ENCODE peak calls at places on chromosomes 4 and X, in eight cellular contexts. One of them, this sample, is unnamed.

GRCh38 chrX:103783971-103784370 is 7.3 kb downstream of the PLP1 start:
- DNase-seq in CD8-positive, alpha-beta memory T cell: no peak
- DNase-seq in endodermal cell: no peak
- DNase-seq in fibroblast of lung: no peak
- DNase-seq in PC-3: no peak
- DNase-seq in A673: no peak
- DNase-seq in upper lobe of right lung: no peak
- DNase-seq in Peyer's patch: no peak
- DNase-seq in this sample: no peak

GRCh38 chrX:66863721-66864120 is 224.8 kb upstream of the EDA2R start:
- DNase-seq in PC-3: no peak
- DNase-seq in fibroblast of lung: no peak
- DNase-seq in CD8-positive, alpha-beta memory T cell: no peak
- DNase-seq in Peyer's patch: no peak
- DNase-seq in endodermal cell: no peak
- DNase-seq in upper lobe of right lung: no peak
- DNase-seq in A673: no peak
- DNase-seq in this sample: no peak

GRCh38 chr4:86999244-86999643 is 64.4 kb downstream of the AFF1 start:
- DNase-seq in fibroblast of lung: no peak
- DNase-seq in Peyer's patch: no peak
- DNase-seq in PC-3: no peak
- DNase-seq in upper lobe of right lung: no peak
- DNase-seq in A673: peak; percentile 43
- DNase-seq in endodermal cell: no peak
- DNase-seq in CD8-positive, alpha-beta memory T cell: no peak
- DNase-seq in this sample: no peak

GRCh38 chrX:40864972-40865371 is 129.6 kb upstream of the MED14 start:
- DNase-seq in upper lobe of right lung: no peak
- DNase-seq in endodermal cell: no peak
- DNase-seq in A673: no peak
- DNase-seq in Peyer's patch: no peak
- DNase-seq in fibroblast of lung: peak; percentile 40
- DNase-seq in PC-3: no peak
- DNase-seq in CD8-positive, alpha-beta memory T cell: no peak
- DNase-seq in this sample: peak; percentile 48

GRCh38 chrX:117458243-117458968 is 658.2 kb downstream of the KLHL13 start:
- DNase-seq in PC-3: no peak
- DNase-seq in upper lobe of right lung: no peak
- DNase-seq in CD8-positive, alpha-beta memory T cell: no peak
- DNase-seq in Peyer's patch: no peak
- DNase-seq in endodermal cell: no peak
- DNase-seq in A673: no peak
- DNase-seq in fibroblast of lung: no peak
- DNase-seq in this sample: no peak

GRCh38 chrX:44344687-44345086 is 1.2 kb upstream of the EFHC2 start:
- DNase-seq in A673: no peak
- DNase-seq in upper lobe of right lung: no peak
- DNase-seq in fibroblast of lung: no peak
- DNase-seq in CD8-positive, alpha-beta memory T cell: peak; percentile 30
- DNase-seq in Peyer's patch: no peak
- DNase-seq in endodermal cell: no peak
- DNase-seq in PC-3: no peak
- DNase-seq in this sample: no peak

GRCh38 chrX:41238543-41238942 is 95.4 kb upstream of the DDX3X start:
- DNase-seq in PC-3: peak; percentile 60
- DNase-seq in A673: peak; percentile 15
- DNase-seq in Peyer's patch: no peak
- DNase-seq in CD8-positive, alpha-beta memory T cell: no peak
- DNase-seq in upper lobe of right lung: no peak
- DNase-seq in endodermal cell: no peak
- DNase-seq in fibroblast of lung: peak; percentile 23
- DNase-seq in this sample: peak; percentile 60

GRCh38 chrX:1899841-1900240 is 285.0 kb downstream of the ASMT start:
- DNase-seq in Peyer's patch: no peak
- DNase-seq in A673: no peak
- DNase-seq in CD8-positive, alpha-beta memory T cell: no peak
- DNase-seq in endodermal cell: peak; percentile 73
- DNase-seq in PC-3: no peak
- DNase-seq in upper lobe of right lung: no peak
- DNase-seq in fibroblast of lung: no peak
- DNase-seq in this sample: no peak

GRCh38 chr4:103032575-103032974 is 13.1 kb upstream of the SLC9B1 start:
- DNase-seq in Peyer's patch: no peak
- DNase-seq in PC-3: peak; percentile 52
- DNase-seq in fibroblast of lung: peak; percentile 22
- DNase-seq in A673: peak; percentile 58
- DNase-seq in upper lobe of right lung: no peak
- DNase-seq in endodermal cell: peak; percentile 86
- DNase-seq in CD8-positive, alpha-beta memory T cell: no peak
- DNase-seq in this sample: peak; percentile 46

GRCh38 chrX:78105944-78106650 is 2.0 kb downstream of the PGK1 start:
- DNase-seq in Peyer's patch: no peak
- DNase-seq in upper lobe of right lung: no peak
- DNase-seq in A673: no peak
- DNase-seq in fibroblast of lung: no peak
- DNase-seq in PC-3: no peak
- DNase-seq in endodermal cell: no peak
- DNase-seq in CD8-positive, alpha-beta memory T cell: peak; percentile 38
- DNase-seq in this sample: no peak

GRCh38 chr4:129453524-129453923 is 357.6 kb downstream of the C4orf33 start:
- DNase-seq in PC-3: no peak
- DNase-seq in CD8-positive, alpha-beta memory T cell: no peak
- DNase-seq in endodermal cell: no peak
- DNase-seq in A673: no peak
- DNase-seq in Peyer's patch: no peak
- DNase-seq in upper lobe of right lung: no peak
- DNase-seq in fibroblast of lung: no peak
- DNase-seq in this sample: no peak

GRCh38 chrX:46551494-46552128 is 6.4 kb upstream of the ZNF674 start:
- DNase-seq in PC-3: peak; percentile 19
- DNase-seq in upper lobe of right lung: no peak
- DNase-seq in Peyer's patch: no peak
- DNase-seq in fibroblast of lung: peak; percentile 45
- DNase-seq in endodermal cell: peak; percentile 81
- DNase-seq in CD8-positive, alpha-beta memory T cell: no peak
- DNase-seq in A673: peak; percentile 27
- DNase-seq in this sample: no peak

GRCh38 chr4:38976308-38976707 is 55.9 kb downstream of the TMEM156 start:
- DNase-seq in upper lobe of right lung: no peak
- DNase-seq in Peyer's patch: no peak
- DNase-seq in A673: no peak
- DNase-seq in CD8-positive, alpha-beta memory T cell: no peak
- DNase-seq in endodermal cell: no peak
- DNase-seq in fibroblast of lung: no peak
- DNase-seq in PC-3: no peak
- DNase-seq in this sample: no peak

GRCh38 chr4:169351860-169352259 is 81.1 kb upstream of the SH3RF1 start:
- DNase-seq in A673: no peak
- DNase-seq in Peyer's patch: no peak
- DNase-seq in upper lobe of right lung: no peak
- DNase-seq in PC-3: no peak
- DNase-seq in endodermal cell: no peak
- DNase-seq in fibroblast of lung: peak; percentile 90
- DNase-seq in CD8-positive, alpha-beta memory T cell: no peak
- DNase-seq in this sample: no peak

GRCh38 chr4:75561789-75562188 is 5.9 kb downstream of the ODAPH start:
- DNase-seq in CD8-positive, alpha-beta memory T cell: no peak
- DNase-seq in fibroblast of lung: no peak
- DNase-seq in Peyer's patch: no peak
- DNase-seq in upper lobe of right lung: no peak
- DNase-seq in endodermal cell: peak; percentile 71
- DNase-seq in PC-3: peak; percentile 36
- DNase-seq in A673: no peak
- DNase-seq in this sample: peak; percentile 23

GRCh38 chr4:169723207-169723606 is 34.5 kb downstream of the HPF1 start:
- DNase-seq in A673: peak; percentile 46
- DNase-seq in endodermal cell: peak; percentile 58
- DNase-seq in CD8-positive, alpha-beta memory T cell: no peak
- DNase-seq in PC-3: peak; percentile 31
- DNase-seq in fibroblast of lung: peak; percentile 40
- DNase-seq in upper lobe of right lung: no peak
- DNase-seq in Peyer's patch: no peak
- DNase-seq in this sample: no peak

GRCh38 chrX:24200133-24200532 is 50.6 kb downstream of the ZFX start:
- DNase-seq in PC-3: no peak
- DNase-seq in fibroblast of lung: no peak
- DNase-seq in A673: no peak
- DNase-seq in Peyer's patch: no peak
- DNase-seq in upper lobe of right lung: no peak
- DNase-seq in endodermal cell: no peak
- DNase-seq in CD8-positive, alpha-beta memory T cell: no peak
- DNase-seq in this sample: no peak

GRCh38 chr4:39484582-39485272 is 25.9 kb downstream of the LIAS start:
- DNase-seq in A673: no peak
- DNase-seq in endodermal cell: no peak
- DNase-seq in fibroblast of lung: no peak
- DNase-seq in PC-3: no peak
- DNase-seq in Peyer's patch: no peak
- DNase-seq in CD8-positive, alpha-beta memory T cell: no peak
- DNase-seq in upper lobe of right lung: no peak
- DNase-seq in this sample: no peak

GRCh38 chr4:105765690-105766407 is 57.3 kb downstream of the GSTCD start:
- DNase-seq in CD8-positive, alpha-beta memory T cell: no peak
- DNase-seq in upper lobe of right lung: no peak
- DNase-seq in PC-3: peak; percentile 85
- DNase-seq in endodermal cell: peak; percentile 61
- DNase-seq in fibroblast of lung: peak; percentile 90
- DNase-seq in Peyer's patch: no peak
- DNase-seq in A673: peak; percentile 25
- DNase-seq in this sample: peak; percentile 92

DNA sequence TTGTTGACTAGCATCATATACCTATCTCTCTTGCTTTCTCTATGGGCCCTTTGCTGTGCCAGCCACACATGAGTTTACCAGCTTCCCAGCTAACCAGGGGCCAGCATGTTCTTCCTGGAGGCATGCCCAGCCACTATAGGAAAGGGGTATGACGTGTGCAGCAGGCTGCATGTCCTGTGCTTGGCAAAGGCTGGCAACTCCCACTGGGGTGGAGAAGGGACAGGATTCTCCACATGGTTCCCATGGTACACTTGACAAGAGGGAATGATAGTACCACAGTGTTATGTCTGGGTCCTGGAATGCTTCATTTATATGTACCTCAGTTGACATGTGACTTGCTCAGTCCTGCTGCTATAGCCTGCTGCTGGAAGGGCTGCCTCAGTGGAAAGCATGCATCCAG is 78.8 kb downstream of the TMEM164 start:
- DNase-seq in CD8-positive, alpha-beta memory T cell: no peak
- DNase-seq in upper lobe of right lung: no peak
- DNase-seq in fibroblast of lung: peak; percentile 66
- DNase-seq in A673: no peak
- DNase-seq in PC-3: peak; percentile 3
- DNase-seq in endodermal cell: no peak
- DNase-seq in Peyer's patch: no peak
- DNase-seq in this sample: peak; percentile 72
- H3K27ac ChIP-seq in CD8-positive, alpha-beta memory T cell: no peak overlapping the region
- H3K27ac ChIP-seq in upper lobe of right lung: no peak overlapping the region
- H3K27ac ChIP-seq in fibroblast of lung: no peak overlapping the region
- H3K27ac ChIP-seq in A673: no peak overlapping the region
- H3K27ac ChIP-seq in PC-3: peak overlapping the region; percentile 71
- H3K27ac ChIP-seq in endodermal cell: no peak overlapping the region
- H3K27ac ChIP-seq in Peyer's patch: no peak overlapping the region
- H3K27ac ChIP-seq in this sample: peak overlapping the region; percentile 88

GRCh38 chr4:151610229-151610628 is 150.6 kb downstream of the GATB start:
- DNase-seq in fibroblast of lung: no peak
- DNase-seq in endodermal cell: no peak
- DNase-seq in A673: no peak
- DNase-seq in Peyer's patch: no peak
- DNase-seq in upper lobe of right lung: no peak
- DNase-seq in PC-3: no peak
- DNase-seq in CD8-positive, alpha-beta memory T cell: no peak
- DNase-seq in this sample: no peak

GRCh38 chr4:151611960-151612359 is 148.8 kb downstream of the GATB start:
- DNase-seq in Peyer's patch: no peak
- DNase-seq in A673: no peak
- DNase-seq in PC-3: no peak
- DNase-seq in fibroblast of lung: no peak
- DNase-seq in CD8-positive, alpha-beta memory T cell: no peak
- DNase-seq in upper lobe of right lung: no peak
- DNase-seq in endodermal cell: no peak
- DNase-seq in this sample: no peak

GRCh38 chr4:151614532-151614931 is 146.3 kb downstream of the GATB start:
- DNase-seq in endodermal cell: no peak
- DNase-seq in Peyer's patch: no peak
- DNase-seq in upper lobe of right lung: no peak
- DNase-seq in CD8-positive, alpha-beta memory T cell: no peak
- DNase-seq in fibroblast of lung: no peak
- DNase-seq in A673: no peak
- DNase-seq in PC-3: no peak
- DNase-seq in this sample: no peak

GRCh38 chr4:151618858-151619257 is 141.9 kb downstream of the GATB start:
- DNase-seq in upper lobe of right lung: no peak
- DNase-seq in PC-3: no peak
- DNase-seq in endodermal cell: no peak
- DNase-seq in Peyer's patch: no peak
- DNase-seq in A673: no peak
- DNase-seq in CD8-positive, alpha-beta memory T cell: no peak
- DNase-seq in fibroblast of lung: no peak
- DNase-seq in this sample: no peak

DNA sequence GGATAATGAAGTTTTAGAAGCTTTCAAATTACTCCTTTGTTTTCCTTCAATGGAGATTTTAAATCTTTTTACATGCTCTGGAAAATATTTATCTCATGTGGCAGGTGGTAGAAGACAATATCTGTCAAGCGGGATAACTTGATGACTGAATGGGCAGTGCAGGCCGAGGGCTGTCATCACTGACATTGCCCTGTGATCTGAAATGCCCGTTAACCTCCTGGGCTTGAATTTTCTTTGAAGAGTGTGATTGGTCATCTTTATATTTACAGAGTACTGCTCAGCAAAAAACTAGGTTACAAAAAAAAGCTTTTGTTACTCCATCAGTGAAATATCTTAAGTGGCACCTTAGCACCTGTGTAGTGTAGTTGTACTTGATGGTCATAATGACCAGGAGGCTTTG is 147.5 kb downstream of the GATB start:
- DNase-seq in PC-3: no peak
- DNase-seq in fibroblast of lung: no peak
- DNase-seq in A673: no peak
- DNase-seq in CD8-positive, alpha-beta memory T cell: no peak
- DNase-seq in upper lobe of right lung: no peak
- DNase-seq in endodermal cell: no peak
- DNase-seq in Peyer's patch: no peak
- DNase-seq in this sample: no peak
- H3K27ac ChIP-seq in PC-3: no peak overlapping the region
- H3K27ac ChIP-seq in fibroblast of lung: no peak overlapping the region
- H3K27ac ChIP-seq in A673: no peak overlapping the region
- H3K27ac ChIP-seq in CD8-positive, alpha-beta memory T cell: no peak overlapping the region
- H3K27ac ChIP-seq in upper lobe of right lung: no peak overlapping the region
- H3K27ac ChIP-seq in endodermal cell: no peak overlapping the region
- H3K27ac ChIP-seq in Peyer's patch: no peak overlapping the region
- H3K27ac ChIP-seq in this sample: no peak overlapping the region

GRCh38 chr4:120922390-120923200 is at the start of gene PRDM5:
- DNase-seq in Peyer's patch: peak; percentile 63
- DNase-seq in fibroblast of lung: peak; percentile 71
- DNase-seq in endodermal cell: peak; percentile 89
- DNase-seq in CD8-positive, alpha-beta memory T cell: peak; percentile 24
- DNase-seq in upper lobe of right lung: peak; percentile 88
- DNase-seq in PC-3: peak; percentile 21
- DNase-seq in A673: peak; percentile 56
- DNase-seq in this sample: peak; percentile 35
- H3K27ac ChIP-seq in Peyer's patch: peak within 1 kb of the TSS; percentile 57
- H3K27ac ChIP-seq in fibroblast of lung: peak within 1 kb of the TSS; percentile 85
- H3K27ac ChIP-seq in endodermal cell: peak within 1 kb of the TSS; percentile 67
- H3K27ac ChIP-seq in CD8-positive, alpha-beta memory T cell: no peak within 1 kb of the TSS
- H3K27ac ChIP-seq in upper lobe of right lung: peak within 1 kb of the TSS; percentile 93
- H3K27ac ChIP-seq in PC-3: peak within 1 kb of the TSS; percentile 39
- H3K27ac ChIP-seq in A673: peak within 1 kb of the TSS; percentile 51
- H3K27ac ChIP-seq in this sample: peak within 1 kb of the TSS; percentile 77

GRCh38 chrX:19563746-19564145 is 48.4 kb upstream of the MAP3K15 start:
- DNase-seq in upper lobe of right lung: no peak
- DNase-seq in fibroblast of lung: no peak
- DNase-seq in CD8-positive, alpha-beta memory T cell: no peak
- DNase-seq in PC-3: no peak
- DNase-seq in endodermal cell: no peak
- DNase-seq in A673: no peak
- DNase-seq in Peyer's patch: no peak
- DNase-seq in this sample: no peak
- H3K27ac ChIP-seq in upper lobe of right lung: no peak overlapping the region
- H3K27ac ChIP-seq in fibroblast of lung: no peak overlapping the region
- H3K27ac ChIP-seq in CD8-positive, alpha-beta memory T cell: no peak overlapping the region
- H3K27ac ChIP-seq in PC-3: no peak overlapping the region
- H3K27ac ChIP-seq in endodermal cell: no peak overlapping the region
- H3K27ac ChIP-seq in A673: no peak overlapping the region
- H3K27ac ChIP-seq in Peyer's patch: no peak overlapping the region
- H3K27ac ChIP-seq in this sample: no peak overlapping the region

This sample was measured in mammary epithelial cell.